ENCODE peak calls at places on chromosomes 16 and 17, in nine cellular contexts. H is H7; L is stimulated activated CD8-positive, alpha-beta memory T cell treated with anti-CD3 and anti-CD28 coated beads, Interleukin-7, amount 100 ng/mL, for 1 hour; X is stimulated activated CD4-positive, alpha-beta T cell treated with anti-CD3 and anti-CD28 coated beads, Interleukin-15, amount 100 ng/mL, for 1 hour; G is BJ; R is NCI-H69; O is Right ventricle myocardium inferior; J is hepatocyte; Q is central memory CD8-positive, alpha-beta T cell. C is an unnamed sample.

GRCh38 chr16:27476240-27476639 is 73.5 kb downstream of the GTF3C1 start:
- DNase-seq in H (no peak), L (no peak), X (no peak), G (no peak), R (no peak), O (peak), J (no peak), Q (no peak), C (no peak)

GRCh38 chr16:59126486-59126885 is 392.4 kb upstream of the GOT2 start:
- DNase-seq in H (no peak), L (no peak), X (no peak), G (no peak), R (no peak), O (no peak), J (no peak), Q (no peak), C (no peak)

GRCh38 chr17:67026341-67026740 is 18.0 kb upstream of the CACNG1 start:
- DNase-seq in H (no peak), L (no peak), X (no peak), G (no peak), R (no peak), O (no peak), J (no peak), Q (no peak), C (no peak)

GRCh38 chr17:45895969-45896793 is 1.8 kb downstream of the MAPT start:
- DNase-seq in H (peak), L (no peak), X (no peak), G (no peak), R (peak), O (no peak), J (no peak), Q (no peak), C (peak)

GRCh38 chr16:31480851-31481250 is 2.1 kb upstream of the SLC5A2 start:
- DNase-seq in H (no peak), L (no peak), X (no peak), G (no peak), R (peak), O (no peak), J (no peak), Q (no peak), C (no peak)

GRCh38 chr17:27778193-27778592 is 22.1 kb downstream of the NOS2 start:
- DNase-seq in H (no peak), L (no peak), X (no peak), G (no peak), R (no peak), O (no peak), J (no peak), Q (no peak), C (peak)

GRCh38 chr17:2449486-2449885 is 48.6 kb upstream of the MNT start:
- DNase-seq in H (no peak), L (no peak), X (no peak), G (no peak), R (peak), O (no peak), J (no peak), Q (no peak), C (no peak)

GRCh38 chr16:73179671-73180370 is 131.9 kb upstream of the ZFHX3 start:
- DNase-seq in H (no peak), L (no peak), X (no peak), G (no peak), R (peak), O (no peak), J (no peak), Q (no peak), C (peak)

GRCh38 chr16:83882118-83882879 is 16.6 kb upstream of the MLYCD start:
- DNase-seq in H (peak), L (no peak), X (no peak), G (no peak), R (peak), O (no peak), J (no peak), Q (no peak), C (no peak)

GRCh38 chr17:50201226-50201854 is at the start of gene COL1A1:
- DNase-seq in H (peak), L (no peak), X (no peak), G (no peak), R (no peak), O (peak), J (peak), Q (no peak), C (no peak)

GRCh38 chr17:70855401-70856054 is 686.2 kb downstream of the KCNJ2 start:
- DNase-seq in H (no peak), L (no peak), X (no peak), G (no peak), R (peak), O (no peak), J (no peak), Q (no peak), C (peak)

GRCh38 chr17:43456661-43457361 is 27.0 kb upstream of the DHX8 start:
- DNase-seq in H (no peak), L (no peak), X (no peak), G (no peak), R (peak), O (no peak), J (no peak), Q (no peak), C (no peak)

GRCh38 chr16:54506691-54507090 is 220.1 kb upstream of the IRX3 start:
- DNase-seq in H (no peak), L (no peak), X (no peak), G (no peak), R (peak), O (no peak), J (no peak), Q (no peak), C (no peak)

GRCh38 chr16:69606985-69607384 is 41.2 kb downstream of the NFAT5 start:
- DNase-seq in H (no peak), L (no peak), X (no peak), G (no peak), R (no peak), O (no peak), J (no peak), Q (no peak), C (no peak)

GRCh38 chr16:64627288-64627687 is 494.6 kb downstream of the CDH11 start:
- DNase-seq in H (peak), L (no peak), X (no peak), G (no peak), R (peak), O (no peak), J (no peak), Q (no peak), C (no peak)

GRCh38 chr16:2535644-2536021 is 2.2 kb upstream of the PDPK1 start:
- DNase-seq in H (no peak), L (no peak), X (no peak), G (peak), R (no peak), O (peak), J (peak), Q (no peak), C (no peak)

GRCh38 chr16:425740-426114 is 278 bp downstream of the RAB11FIP3 start:
- DNase-seq in H (no peak), L (peak), X (peak), G (no peak), R (peak), O (no peak), J (peak), Q (no peak), C (peak)

GRCh38 chr16:2981177-2981898 is 1.1 kb upstream of the PKMYT1 start:
- DNase-seq in H (peak), L (no peak), X (no peak), G (no peak), R (no peak), O (no peak), J (no peak), Q (no peak), C (no peak)

GRCh38 chr16:64478258-64478906 is 643.5 kb downstream of the CDH11 start:
- DNase-seq in H (no peak), L (no peak), X (no peak), G (peak), R (no peak), O (no peak), J (peak), Q (no peak), C (peak)

GRCh38 chr16:27232061-27232841 is 28.9 kb downstream of the KDM8 start:
- DNase-seq in H (peak), L (no peak), X (peak), G (no peak), R (no peak), O (no peak), J (no peak), Q (no peak), C (no peak)

GRCh38 chr17:14320098-14320497 is 19.2 kb downstream of the HS3ST3B1 start:
- DNase-seq in H (no peak), L (no peak), X (no peak), G (no peak), R (no peak), O (no peak), J (no peak), Q (no peak), C (no peak)

GRCh38 chr17:19023209-19023999 is 18.8 kb upstream of the FAM83G start:
- DNase-seq in H (no peak), L (no peak), X (no peak), G (no peak), R (no peak), O (peak), J (no peak), Q (no peak), C (no peak)

GRCh38 chr17:29929006-29929543 is 953 bp downstream of the SSH2 start:
- DNase-seq in H (peak), L (no peak), X (no peak), G (no peak), R (peak), O (no peak), J (peak), Q (no peak), C (peak)

GRCh38 chr17:32536736-32537646 is 50.2 kb downstream of the CDK5R1 start:
- DNase-seq in H (no peak), L (no peak), X (no peak), G (no peak), R (no peak), O (no peak), J (no peak), Q (no peak), C (no peak)

GRCh38 chr16:85810097-85810741 is 10.7 kb downstream of the COX4I1 start:
- DNase-seq in H (no peak), L (no peak), X (no peak), G (no peak), R (no peak), O (no peak), J (no peak), Q (no peak), C (no peak)